ENCODE peak calls at places on chromosomes 3 and 15, in six cellular contexts. X is WTC11, H is A549, S is endothelial cell of umbilical vein, U is HepG2, N is K562. D is an unnamed sample.

GRCh38 chr3:57166660-57167059 is 1.5 kb upstream of the IL17RD start:
- DNase-seq in U (no peak), S (no peak), N (no peak), X (no peak), H (no peak), D (no peak)

GRCh38 chr15:66171891-66172290 is 81.7 kb downstream of the MEGF11 start:
- DNase-seq in N (no peak), S (no peak), X (no peak), U (no peak), H (no peak), D (no peak)

GRCh38 chr3:55518451-55518850 is 31.3 kb upstream of the WNT5A start:
- DNase-seq in H (no peak), S (no peak), U (no peak), N (no peak), X (no peak), D (no peak)

GRCh38 chr3:128473180-128473519 is 6.5 kb upstream of the DNAJB8 start:
- DNase-seq in N (no peak), S (no peak), U (no peak), X (no peak), H (no peak), D (no peak)

GRCh38 chr3:72738752-72739520 is 109.3 kb downstream of the SHQ1 start:
- DNase-seq in S (peak; percentile 37), X (peak; percentile 69), H (peak; percentile 23), N (peak; percentile 44), U (no peak), D (peak; percentile 82)

GRCh38 chr3:88632226-88632625 is 475.2 kb upstream of the EPHA3 start:
- DNase-seq in X (no peak), N (no peak), S (no peak), H (no peak), U (no peak), D (no peak)

GRCh38 chr3:66797916-66798560 is 200.1 kb upstream of the KBTBD8 start:
- DNase-seq in U (no peak), X (peak; percentile 71), S (peak; percentile 48), H (no peak), N (no peak), D (peak; percentile 78)

GRCh38 chr15:95439812-95440380 is 890.6 kb upstream of the NR2F2 start:
- DNase-seq in N (no peak), U (no peak), X (no peak), H (no peak), S (no peak), D (no peak)

GRCh38 chr3:31873254-31873653 is 107.8 kb downstream of the OSBPL10 start:
- DNase-seq in S (no peak), U (no peak), X (no peak), H (no peak), N (no peak), D (no peak)

GRCh38 chr3:45753095-45753494 is 43.2 kb downstream of the SLC6A20 start:
- DNase-seq in U (no peak), X (no peak), S (no peak), H (no peak), N (no peak), D (no peak)

GRCh38 chr15:51450001-51450400 is 108.5 kb downstream of the GLDN start:
- DNase-seq in U (peak; percentile 13), N (no peak), X (no peak), S (no peak), H (peak; percentile 11), D (no peak)
- TF ChIP-seq JUN in U (no peak), N (no peak), X (no peak), S (no peak), H (no peak), D (no peak)

DNA sequence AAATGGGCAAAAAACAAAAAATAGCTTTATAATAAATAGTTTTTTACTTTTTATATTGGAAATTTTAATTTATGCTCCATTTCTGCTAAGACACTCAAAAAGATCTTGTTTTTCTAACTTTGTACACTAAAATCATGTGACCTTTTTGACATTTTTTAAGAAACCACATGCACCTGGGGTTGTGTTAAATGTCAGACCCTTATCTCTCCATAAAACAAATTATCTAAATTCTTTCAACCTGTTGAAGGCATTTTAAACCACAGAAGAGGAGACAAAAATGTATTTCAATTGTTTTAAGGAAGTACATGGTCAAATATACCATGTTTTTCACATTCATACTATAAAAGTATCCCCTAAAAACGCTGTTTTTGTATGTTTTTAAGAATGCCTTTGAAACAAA is 29.2 kb downstream of the IFT80 start:
- DNase-seq in H (no peak), N (no peak), S (no peak), X (no peak), U (no peak), D (no peak)
- TF ChIP-seq JUN in H (no peak), N (no peak), S (no peak), X (no peak), U (no peak), D (no peak)

DNA sequence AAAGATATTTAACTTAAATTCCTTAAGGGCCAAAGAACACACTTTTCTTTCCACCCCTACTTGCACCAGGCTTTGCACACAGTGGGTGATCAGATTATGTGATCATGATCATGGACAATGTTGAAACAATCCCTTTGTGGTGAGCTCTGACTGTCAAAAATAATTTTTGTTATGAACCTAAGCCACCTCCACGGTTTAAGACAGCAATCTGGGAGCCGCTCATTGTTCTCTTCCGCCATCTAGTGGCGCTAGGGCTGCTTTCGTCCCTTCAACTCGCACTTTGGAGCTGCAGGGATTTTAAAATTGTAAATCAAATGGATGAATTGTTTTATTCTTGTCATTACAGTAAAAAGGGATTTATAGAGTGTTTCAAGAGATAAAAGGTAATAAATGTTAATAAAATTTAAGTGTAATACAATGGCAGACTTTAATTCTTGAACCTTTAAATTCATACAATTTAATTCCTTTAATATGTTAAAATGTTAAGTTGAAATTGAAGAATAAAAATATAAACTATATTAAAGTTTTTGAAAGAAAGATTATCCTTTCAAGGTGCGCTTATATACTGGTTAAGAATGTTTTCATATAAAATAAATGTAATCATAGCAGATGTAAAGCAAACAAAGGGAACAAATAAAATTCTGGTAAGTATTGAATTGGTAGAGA is 45.3 kb upstream of the ARL6 start:
- DNase-seq in S (peak; percentile 77), H (peak; percentile 69), N (peak; percentile 66), X (peak; percentile 70), U (peak; percentile 50), D (peak; percentile 78)
- TF ChIP-seq JUN in S (no peak), H (no peak), N (no peak), X (no peak), U (no peak), D (no peak)

GRCh38 chr15:90257776-90258175 is 7.7 kb upstream of the NGRN start:
- DNase-seq in S (no peak), X (no peak), H (no peak), N (no peak), U (no peak), D (no peak)
- TF ChIP-seq JUN in S (no peak), X (no peak), H (no peak), N (no peak), U (no peak), D (no peak)

DNA sequence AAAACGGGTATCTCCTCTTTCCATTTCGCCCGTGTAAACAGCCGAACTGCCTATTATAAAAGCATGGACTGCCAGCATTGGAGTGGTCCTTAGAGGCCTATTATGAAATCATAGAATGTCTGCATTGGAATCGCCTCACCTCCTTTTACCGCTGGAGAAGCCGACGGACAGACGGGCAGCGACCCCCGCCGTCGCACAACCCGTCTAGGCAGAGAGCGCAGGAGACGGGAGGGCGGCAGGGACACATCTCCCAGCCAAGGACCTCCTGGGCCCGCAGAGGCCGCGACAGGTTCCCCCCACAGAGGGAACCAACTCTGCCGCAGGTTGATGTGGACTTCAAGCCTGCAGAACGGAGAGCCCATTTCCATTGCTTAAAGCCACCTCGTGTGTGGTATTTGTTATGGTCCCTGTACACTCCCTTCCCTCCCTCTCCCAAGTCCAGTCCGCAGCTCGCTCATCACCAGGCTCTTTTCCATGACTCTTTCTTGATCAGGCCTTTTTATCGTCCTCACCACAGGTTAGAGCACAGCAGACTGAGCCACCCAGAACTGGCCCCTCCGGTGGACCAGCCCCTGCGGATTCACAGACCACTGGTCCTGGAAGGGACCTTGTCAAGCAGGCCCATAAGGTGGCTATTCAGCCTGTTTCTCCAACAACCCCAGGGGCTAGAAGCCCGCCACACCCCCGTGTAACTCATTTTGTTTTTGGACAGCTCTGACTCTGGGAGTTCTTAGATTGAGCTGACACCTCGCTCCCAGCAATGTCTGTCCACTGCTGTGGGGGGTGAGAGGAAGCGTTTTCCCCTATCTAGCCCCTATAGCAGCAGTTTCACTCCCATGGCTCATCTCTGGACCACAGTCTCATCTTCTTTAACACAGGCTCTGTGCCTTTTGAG is 764 bp upstream of the PPP1R2 start:
- DNase-seq in U (peak; percentile 73), H (no peak), N (peak; percentile 39), S (no peak), X (peak; percentile 46), D (peak; percentile 72)
- TF ChIP-seq JUN in U (no peak), H (no peak), N (no peak), S (peak; percentile 35), X (no peak), D (no peak)

GRCh38 chr15:92268900-92269299 is 124.8 kb upstream of the ST8SIA2 start:
- DNase-seq in H (no peak), X (peak; percentile 44), S (no peak), N (no peak), U (no peak), D (no peak)

GRCh38 chr15:92272106-92272505 is 121.6 kb upstream of the ST8SIA2 start:
- DNase-seq in N (no peak), U (no peak), X (no peak), S (no peak), H (no peak), D (no peak)

GRCh38 chr15:92273732-92274131 is 119.9 kb upstream of the ST8SIA2 start:
- DNase-seq in S (no peak), N (no peak), U (no peak), H (no peak), X (no peak), D (no peak)

GRCh38 chr15:92273286-92273685 is 120.4 kb upstream of the ST8SIA2 start:
- DNase-seq in U (no peak), N (no peak), X (no peak), S (no peak), H (no peak), D (no peak)

GRCh38 chr15:92271179-92271578 is 122.5 kb upstream of the ST8SIA2 start:
- DNase-seq in S (no peak), X (no peak), N (no peak), H (no peak), U (no peak), D (no peak)
- TF ChIP-seq JUN in S (no peak), X (no peak), N (no peak), H (no peak), U (no peak), D (no peak)